ENCODE peak calls at places on chromosomes 4 and X, in five cellular contexts. V is activated CD4-positive, alpha-beta T cell treated with anti-CD3 and anti-CD28 coated beads, Interleukin-2, amount 50 U/mL, for 48 hours; L is uterus; G is neural progenitor cell; S is ACHN. M is an unnamed sample.

GRCh38 chr4:173318648-173319211 is 15.4 kb downstream of the HMGB2 start:
- DNase-seq in G (no peak), L (no peak), V (no peak), S (peak), M (no peak)

GRCh38 chrX:150486011-150486410 is 82.4 kb upstream of the MTM1 start:
- DNase-seq in L (peak), V (peak), G (peak), S (peak), M (no peak)

GRCh38 chrX:11758400-11759171 is 549 bp downstream of the MSL3 start:
- DNase-seq in V (peak), G (peak), S (peak), L (peak), M (peak)

GRCh38 chrX:30910124-30910860 is 21.2 kb upstream of the TAB3 start:
- DNase-seq in S (no peak), L (no peak), G (no peak), V (no peak), M (no peak)

GRCh38 chrX:8730812-8731578 is 942 bp downstream of the ANOS1 start:
- DNase-seq in L (no peak), G (peak), S (no peak), V (no peak), M (no peak)

GRCh38 chr4:125315571-125316390 is 1.0 kb downstream of the FAT4 start:
- DNase-seq in S (peak), V (peak), L (peak), G (peak), M (no peak)

GRCh38 chrX:16828126-16828908 is 41.8 kb downstream of the RBBP7 start:
- DNase-seq in L (peak), G (no peak), V (no peak), S (no peak), M (no peak)

GRCh38 chr4:25449270-25449669 is 72.2 kb downstream of the ANAPC4 start:
- DNase-seq in G (no peak), L (no peak), S (no peak), V (no peak), M (no peak)

GRCh38 chrX:154355776-154356140 is 18.7 kb downstream of the FLNA start:
- DNase-seq in L (no peak), S (no peak), V (no peak), G (no peak), M (no peak)

GRCh38 chrX:128781506-128781905 is 729.3 kb upstream of the ACTRT1 start:
- DNase-seq in L (no peak), G (peak), V (peak), S (no peak), M (no peak)

GRCh38 chr4:39062499-39062898 is 467 bp downstream of the KLHL5 start:
- DNase-seq in L (no peak), V (no peak), G (no peak), S (no peak), M (no peak)